ENCODE peak calls at places on chromosomes 11 and 22, in five cellular contexts. G is upper lobe of left lung, P is MM.1S, T is spleen, K is AG04450. M is an unnamed sample. For H3K9me3, the result is how much of the 10 kb centered on the place peaks cover.

GRCh38 chr22:19357270-19358105 is 66.0 kb upstream of the CLTCL1 start:
- DNase-seq in G (no peak), K (peak), T (no peak), P (no peak), M (no peak)

GRCh38 chr11:47768090-47768620 is 1.0 kb upstream of the FNBP4 start:
- DNase-seq in P (peak), T (peak), G (peak), K (no peak), M (peak)

GRCh38 chr11:130527648-130528300 is 79.3 kb downstream of the ADAMTS15 start:
- DNase-seq in P (no peak), K (no peak), G (no peak), T (no peak), M (no peak)

GRCh38 chr22:30228509-30229359 is 17.8 kb downstream of the LIF start:
- DNase-seq in T (no peak), K (no peak), G (no peak), P (no peak), M (no peak)

GRCh38 chr11:279966-280761 is 2.0 kb downstream of the NLRP6 start:
- DNase-seq in G (no peak), T (peak), P (no peak), K (no peak), M (no peak)

GRCh38 chr11:131626761-131627160 is 256.3 kb downstream of the NTM start:
- DNase-seq in T (no peak), P (no peak), G (no peak), K (no peak), M (no peak)

GRCh38 chr22:20652130-20652529 is 121.8 kb upstream of the SERPIND1 start:
- DNase-seq in K (no peak), G (no peak), P (no peak), T (no peak), M (no peak)

GRCh38 chr11:106101797-106102196 is 24.3 kb downstream of the AASDHPPT start:
- DNase-seq in T (no peak), P (no peak), K (no peak), G (no peak), M (no peak)

GRCh38 chr11:89177691-89178231 is at the start of gene TYR:
- DNase-seq in P (no peak), T (no peak), K (no peak), G (no peak), M (no peak)

GRCh38 chr11:119210035-119210434 is 3.9 kb downstream of the CBL start:
- DNase-seq in G (no peak), K (no peak), P (no peak), T (peak), M (no peak)

GRCh38 chr11:36431429-36432092 is 78.5 kb downstream of the TRAF6 start:
- DNase-seq in T (no peak), G (peak), K (peak), P (no peak), M (peak)
- TF ChIP-seq CTCF in T (no peak), G (no peak), K (peak), P (no peak), M (no peak)

GRCh38 chr11:1668911-1669473 is 28.0 kb upstream of the KRTAP5-6 start:
- DNase-seq in P (no peak), T (no peak), K (no peak), G (no peak), M (no peak)

GRCh38 chr11:1669546-1670218 is 27.3 kb upstream of the KRTAP5-6 start:
- DNase-seq in P (no peak), G (no peak), T (no peak), K (no peak), M (no peak)

GRCh38 chr11:1672613-1673400 is 24.2 kb upstream of the KRTAP5-6 start:
- DNase-seq in T (no peak), P (no peak), K (no peak), G (no peak), M (no peak)

GRCh38 chr11:1671658-1672057 is 25.3 kb upstream of the KRTAP5-6 start:
- DNase-seq in K (no peak), T (no peak), G (no peak), P (no peak), M (no peak)

DNA sequence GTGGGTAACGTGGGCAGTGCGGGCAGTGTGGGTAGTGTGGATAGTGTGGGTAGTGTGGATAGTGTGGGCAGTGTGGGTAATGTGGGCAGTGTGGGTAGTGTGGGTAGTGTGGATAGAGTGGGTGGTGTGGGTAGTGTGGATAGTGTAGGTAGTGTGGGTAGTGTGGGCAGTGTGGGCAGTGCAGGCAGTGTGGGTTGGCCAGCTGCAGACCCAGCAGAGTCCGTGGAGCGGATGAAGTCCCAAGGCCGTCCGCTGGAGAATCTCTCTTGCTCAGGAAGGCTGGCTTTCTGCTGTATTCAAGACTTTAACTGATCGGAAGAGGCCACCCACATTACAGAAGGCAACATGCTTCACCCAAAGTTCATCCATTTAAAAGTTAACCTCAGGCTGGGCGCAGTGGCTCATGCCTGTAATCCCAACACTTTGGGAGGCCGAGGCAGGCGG is 26.0 kb upstream of the KRTAP5-6 start:
- DNase-seq in T (no peak), G (no peak), P (no peak), K (no peak), M (no peak)
- H3K9me3 ChIP-seq in T (under half), G (under half), P (under half), K (under half), M (under half)

GRCh38 chr11:74485868-74486267 is 7.7 kb downstream of the LIPT2 start:
- DNase-seq in K (no peak), G (no peak), T (no peak), P (no peak), M (no peak)

GRCh38 chr11:74490945-74491344 is 2.6 kb downstream of the LIPT2 start:
- DNase-seq in G (no peak), P (no peak), K (no peak), T (no peak), M (no peak)

GRCh38 chr11:74492974-74493815 is at the start of gene LIPT2:
- DNase-seq in P (peak), K (peak), T (peak), G (peak), M (peak)

GRCh38 chr11:74492084-74492483 is 1.4 kb downstream of the LIPT2 start:
- DNase-seq in P (no peak), K (no peak), T (peak), G (no peak), M (no peak)

DNA sequence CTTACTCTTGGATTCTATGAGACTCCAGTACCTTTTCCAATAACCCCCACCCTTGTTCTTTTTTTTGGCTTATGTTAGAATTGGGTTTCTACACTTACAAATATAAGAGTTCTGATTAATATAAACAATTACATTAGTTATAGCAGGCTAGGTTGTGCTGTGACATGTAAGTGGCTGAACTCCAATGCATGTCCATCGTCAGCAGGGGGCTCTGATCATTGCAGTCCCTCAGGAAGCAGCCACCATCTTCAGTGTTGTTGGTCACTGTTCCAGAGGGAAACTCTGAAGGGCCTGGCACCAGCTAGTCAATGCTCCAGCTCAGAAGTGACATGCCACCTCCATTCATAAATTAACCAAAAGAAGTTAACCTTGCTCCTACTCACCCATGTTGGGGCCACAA is 5.6 kb downstream of the LIPT2 start:
- DNase-seq in G (no peak), P (no peak), K (no peak), T (no peak), M (no peak)
- TF ChIP-seq CTCF in G (no peak), P (no peak), K (peak), T (no peak), M (peak)

GRCh38 chr11:100902454-100903141 is 215.5 kb downstream of the ARHGAP42 start:
- DNase-seq in G (no peak), P (no peak), T (no peak), K (no peak), M (no peak)
- H3K9me3 ChIP-seq in G (under half), P (under half), T (under half), K (under half), M (under half)

M was measured in Panc1.